ENCODE peak calls at places on chromosomes 12 and 14, in four cellular contexts. K is right atrium auricular region, V is adrenal gland, Q is right lobe of liver. M is an unnamed sample.

GRCh38 chr12:21169878-21170472 is 39.0 kb downstream of the SLCO1B1 start:
- DNase-seq in Q (no peak), V (peak), K (no peak), M (no peak)

GRCh38 chr12:116317139-116317538 is 39.6 kb upstream of the MED13L start:
- DNase-seq in V (no peak), Q (no peak), K (no peak), M (no peak)

GRCh38 chr12:107448198-107448597 is 237.4 kb upstream of the PWP1 start:
- DNase-seq in Q (no peak), K (no peak), V (peak), M (no peak)

GRCh38 chr12:1197264-1198018 is 206.4 kb downstream of the ERC1 start:
- DNase-seq in Q (no peak), K (no peak), V (no peak), M (no peak)

GRCh38 chr12:91400249-91400648 is 217.6 kb upstream of the DCN start:
- DNase-seq in Q (no peak), K (no peak), V (no peak), M (no peak)

GRCh38 chr12:47160296-47161244 is 80.8 kb upstream of the AMIGO2 start:
- DNase-seq in K (no peak), V (no peak), Q (no peak), M (no peak)

GRCh38 chr12:45730842-45731336 is 1.4 kb downstream of the ARID2 start:
- DNase-seq in Q (no peak), K (no peak), V (no peak), M (no peak)

GRCh38 chr14:74579447-74580274 is 32.4 kb downstream of the LTBP2 start:
- DNase-seq in V (no peak), K (no peak), Q (peak), M (no peak)

GRCh38 chr14:52473557-52473956 is 78.7 kb downstream of the TXNDC16 start:
- DNase-seq in K (no peak), Q (no peak), V (no peak), M (no peak)

DNA sequence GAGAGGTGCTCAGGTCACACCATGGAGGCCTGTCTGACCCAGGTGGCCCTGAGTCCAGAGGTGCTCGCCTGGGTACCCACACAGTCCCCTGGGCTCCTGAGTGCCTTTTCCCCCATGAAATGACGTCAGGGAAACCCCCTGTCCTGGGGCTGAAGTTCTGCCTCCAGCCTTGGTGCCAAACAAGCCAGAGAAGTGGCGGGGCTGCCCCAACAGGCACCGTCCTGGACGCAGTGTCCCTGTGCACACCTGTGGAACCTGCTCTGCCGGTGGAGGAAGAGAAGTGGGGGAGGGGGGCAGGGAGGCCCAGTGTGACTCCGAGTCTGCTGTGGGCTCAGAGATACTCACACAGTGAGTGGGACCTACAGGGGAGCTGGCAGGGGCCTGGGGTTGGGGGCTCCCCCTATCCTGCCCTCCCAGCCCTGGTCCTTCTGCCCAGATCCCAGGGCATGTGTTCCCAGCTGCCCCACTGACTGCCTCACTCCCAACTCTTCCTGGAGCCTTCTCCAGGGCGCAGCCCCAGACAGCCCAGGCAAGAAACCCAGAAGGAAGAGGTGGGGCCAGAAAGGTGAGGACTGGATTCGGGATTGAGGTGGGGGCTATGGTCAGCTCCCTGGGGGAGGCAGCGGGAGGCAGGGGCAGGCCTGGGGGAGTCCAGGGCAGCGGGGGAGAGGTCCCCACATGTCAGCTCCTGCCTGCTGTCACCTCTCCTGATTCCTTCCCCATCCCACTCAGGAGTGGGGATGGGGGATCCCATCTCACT is 24.8 kb downstream of the CCDC85C start:
- DNase-seq in K (no peak), V (no peak), Q (no peak), M (no peak)
- H3K4me3 ChIP-seq in K (no peak), V (no peak), Q (no peak), M (no peak)

GRCh38 chr14:54902143-54902520 is 494 bp downstream of the GCH1 start:
- DNase-seq in K (peak), Q (peak), V (peak), M (peak)
- TF ChIP-seq CTCF in K (no peak), Q (peak), V (no peak), M (no peak)

DNA sequence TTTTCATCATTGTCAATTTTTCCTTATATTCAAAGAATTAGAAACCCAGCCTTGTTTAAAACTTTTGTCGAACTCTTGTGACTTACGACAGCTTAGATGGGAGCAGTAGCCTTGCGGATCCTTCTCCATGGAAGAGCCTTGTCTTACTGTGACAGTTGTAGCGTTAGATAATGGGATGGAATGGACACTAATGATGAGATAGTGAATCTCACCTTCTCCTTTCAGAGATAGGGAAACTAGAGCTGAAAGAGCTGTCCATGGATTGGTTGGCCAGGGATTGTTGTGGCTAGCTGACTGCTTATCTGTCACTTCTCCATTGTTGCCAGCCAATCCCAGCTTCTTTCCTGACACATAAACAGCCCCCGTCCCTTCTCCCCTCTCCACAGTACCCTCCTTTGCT is 59.4 kb downstream of the BHLHE41 start:
- DNase-seq in Q (no peak), K (no peak), V (no peak), M (no peak)
- H3K4me3 ChIP-seq in Q (no peak), K (no peak), V (no peak), M (no peak)

GRCh38 chr12:124727922-124728321 is 135.7 kb downstream of the SCARB1 start:
- DNase-seq in Q (no peak), K (no peak), V (no peak), M (no peak)
- TF ChIP-seq CTCF in Q (peak), K (no peak), V (peak), M (no peak)

GRCh38 chr12:55940065-55940732 is 9.2 kb downstream of the DGKA start:
- DNase-seq in Q (peak), V (peak), K (peak), M (peak)
- H3K4me3 ChIP-seq in Q (no peak), V (no peak), K (peak), M (peak)

M was measured in coronary artery.